ENCODE peak calls at places on chromosomes 6 and 20, in ten cellular contexts. L is nephron progenitor cell, T is RWPE2, A is AG04450, M is cardiac muscle cell, U is RWPE1, H is PC-9, X is GM12865, E is B cell, Z is DND-41. I is an unnamed sample.

GRCh38 chr6:24667378-24667803 is 514 bp downstream of the ACOT13 start:
- DNase-seq in L (no peak), A (no peak), X (peak), Z (no peak), U (no peak), T (no peak), E (no peak), M (peak), H (no peak), I (no peak)

GRCh38 chr6:33207569-33208088 is 671 bp upstream of the RING1 start:
- DNase-seq in M (peak), E (peak), L (peak), A (no peak), U (peak), H (peak), X (no peak), T (no peak), Z (no peak), I (no peak)

GRCh38 chr6:140566706-140567330 is 1192.4 kb upstream of the CITED2 start:
- DNase-seq in E (no peak), A (no peak), Z (no peak), M (peak), L (no peak), U (peak), X (no peak), T (no peak), H (no peak), I (no peak)

GRCh38 chr6:87879144-87879861 is 168.3 kb upstream of the SPACA1 start:
- DNase-seq in L (no peak), X (peak), H (no peak), Z (no peak), E (no peak), U (no peak), T (no peak), A (no peak), M (no peak), I (no peak)

GRCh38 chr6:129590408-129591022 is 119.5 kb downstream of the ARHGAP18 start:
- DNase-seq in U (peak), X (no peak), E (no peak), T (no peak), A (peak), H (no peak), Z (no peak), L (no peak), M (peak), I (no peak)

GRCh38 chr6:81128671-81129070 is 623.8 kb downstream of the TENT5A start:
- DNase-seq in L (no peak), T (no peak), X (no peak), U (no peak), A (no peak), Z (no peak), H (no peak), M (no peak), E (no peak), I (no peak)

GRCh38 chr6:16109659-16110300 is 19.1 kb upstream of the MYLIP start:
- DNase-seq in M (peak), L (no peak), Z (no peak), E (no peak), T (no peak), H (no peak), A (no peak), X (no peak), U (no peak), I (no peak)

GRCh38 chr6:136751478-136751956 is 40.8 kb downstream of the MAP3K5 start:
- DNase-seq in X (peak), L (no peak), U (no peak), H (no peak), E (peak), Z (no peak), T (no peak), A (no peak), M (no peak), I (no peak)

GRCh38 chr6:158518196-158519127 is 41.4 kb upstream of the TMEM181 start:
- DNase-seq in A (peak), E (peak), L (peak), M (peak), X (peak), H (peak), U (peak), T (no peak), Z (peak), I (no peak)

GRCh38 chr20:36773123-36773547 is 428 bp downstream of the DSN1 start:
- DNase-seq in A (no peak), T (no peak), L (no peak), M (peak), H (no peak), X (no peak), E (no peak), U (no peak), Z (no peak), I (no peak)

GRCh38 chr20:44017905-44018683 is 103.4 kb downstream of the TOX2 start:
- DNase-seq in L (no peak), M (peak), H (peak), T (peak), E (no peak), X (no peak), A (peak), Z (peak), U (peak), I (peak)

GRCh38 chr6:55713411-55713810 is 134.4 kb upstream of the HMGCLL1 start:
- DNase-seq in A (peak), T (no peak), E (no peak), L (no peak), H (no peak), X (peak), U (no peak), Z (no peak), M (peak), I (no peak)

GRCh38 chr20:43138061-43138860 is 51.4 kb downstream of the PTPRT start:
- DNase-seq in X (no peak), L (no peak), E (no peak), Z (no peak), T (no peak), M (no peak), A (no peak), U (no peak), H (no peak), I (no peak)

GRCh38 chr6:95279641-95280040 is 297.7 kb upstream of the MANEA start:
- DNase-seq in Z (no peak), E (no peak), X (no peak), A (no peak), M (no peak), U (no peak), T (no peak), L (no peak), H (no peak), I (no peak)

DNA sequence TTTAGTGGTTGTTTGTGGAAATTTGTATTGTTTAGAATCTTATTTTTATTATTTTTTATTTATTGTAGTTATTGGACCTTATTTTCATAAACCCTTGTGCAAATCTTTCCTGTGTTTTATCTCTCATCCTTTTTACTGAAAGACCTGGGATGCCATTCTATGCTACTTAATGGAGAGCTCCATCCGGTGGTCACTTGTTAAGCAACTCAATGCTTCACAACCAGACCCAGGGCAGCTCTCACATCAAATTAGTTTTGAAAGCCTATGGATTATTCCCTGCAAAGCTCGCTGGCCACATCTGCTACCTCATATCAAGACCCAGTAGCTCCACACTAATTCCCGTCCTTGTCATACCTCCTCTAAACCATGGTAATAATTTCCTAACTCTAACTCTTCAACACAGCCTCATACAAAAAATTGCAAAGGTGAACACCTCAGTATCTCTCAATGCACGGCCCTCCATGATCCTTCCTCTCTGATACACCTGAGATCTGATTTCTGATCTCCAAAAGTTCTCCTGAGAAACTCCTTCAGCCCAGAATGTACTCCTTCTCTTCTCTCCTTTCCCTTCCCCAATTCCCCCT is 296.6 kb upstream of the MANEA start:
- DNase-seq in H (no peak), Z (no peak), U (peak), T (no peak), X (peak), M (peak), E (no peak), A (no peak), L (peak), I (no peak)
- TF ChIP-seq CTCF in H (peak), Z (no peak), U (peak), T (peak), X (peak), M (peak), E (peak), A (peak), L (peak), I (no peak)

DNA sequence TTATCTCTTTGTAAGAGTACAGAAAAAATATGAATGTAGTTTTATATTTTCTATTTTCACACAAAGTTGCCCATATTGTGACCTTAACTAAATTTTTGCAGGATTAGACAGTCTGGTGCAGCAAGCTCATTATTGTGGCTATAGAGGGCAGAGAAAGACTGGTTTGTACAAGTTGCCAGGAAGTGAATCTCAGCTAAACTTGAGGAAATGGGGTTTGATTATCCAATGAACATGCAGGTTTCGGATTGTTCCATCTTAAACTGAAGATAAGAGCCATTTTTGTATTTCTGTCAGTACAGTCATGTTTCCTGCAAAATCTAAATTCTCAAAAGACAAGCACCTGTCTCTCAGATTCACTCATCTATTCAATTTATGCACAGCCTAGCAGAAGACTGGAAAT is 390.9 kb downstream of the MMUT start:
- DNase-seq in E (no peak), A (no peak), L (no peak), Z (no peak), U (peak), H (no peak), M (no peak), X (no peak), T (no peak), I (no peak)
- TF ChIP-seq CTCF in E (no peak), A (no peak), L (no peak), Z (no peak), U (no peak), H (no peak), M (no peak), X (no peak), T (no peak), I (no peak)

DNA sequence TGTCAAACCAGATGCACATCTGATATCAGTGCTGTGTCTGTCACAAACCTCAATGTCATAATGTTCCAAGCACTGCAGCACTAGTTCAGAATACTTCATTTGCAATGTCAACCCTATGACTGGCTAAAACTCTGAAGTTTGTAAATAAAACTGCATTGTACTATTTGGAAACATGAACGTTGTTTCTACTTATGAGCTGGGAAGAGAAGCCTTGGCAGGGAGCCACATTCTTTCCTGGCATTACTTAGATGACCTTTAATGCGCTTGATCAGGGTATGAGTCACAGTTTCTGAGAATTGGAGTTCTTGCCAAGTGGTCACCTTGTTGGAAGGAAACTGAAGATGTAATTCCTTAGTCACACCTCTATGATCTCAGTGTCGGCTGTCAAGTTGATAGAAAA is 664.8 kb upstream of the MMS22L start:
- DNase-seq in L (no peak), M (peak), U (peak), H (peak), A (no peak), E (no peak), T (peak), Z (no peak), X (no peak), I (no peak)
- TF ChIP-seq CTCF in L (no peak), M (no peak), U (no peak), H (no peak), A (no peak), E (no peak), T (no peak), Z (no peak), X (no peak), I (no peak)

GRCh38 chr6:28809947-28810654 is 113.7 kb downstream of the TRIM27 start:
- DNase-seq in Z (no peak), U (no peak), X (peak), H (no peak), T (no peak), A (no peak), E (no peak), L (peak), M (peak), I (no peak)
- TF ChIP-seq CTCF in Z (no peak), U (no peak), X (no peak), H (no peak), T (peak), A (no peak), E (no peak), L (no peak), M (peak), I (no peak)